ENCODE peak calls at places on chromosomes 5 and 9, in four cellular contexts. I is fibroblast of the aortic adventitia; Z is heart right ventricle; N is CD4-positive, alpha-beta T cell. X is an unnamed sample.

GRCh38 chr5:5257761-5258160 is 117.6 kb downstream of the ADAMTS16 start:
- DNase-seq in Z (no peak), I (no peak), N (no peak), X (no peak)

GRCh38 chr9:32430720-32431119 is 46.3 kb downstream of the ACO1 start:
- DNase-seq in I (peak), N (no peak), Z (no peak), X (no peak)

GRCh38 chr9:32782476-32783167 is 718 bp upstream of the TMEM215 start:
- DNase-seq in I (no peak), N (no peak), Z (no peak), X (no peak)

GRCh38 chr9:116656535-116656934 is 30.6 kb upstream of the TRIM32 start:
- DNase-seq in I (no peak), Z (no peak), N (no peak), X (no peak)

GRCh38 chr5:172102913-172103629 is 85.0 kb downstream of the STK10 start:
- DNase-seq in Z (peak), N (no peak), I (peak), X (no peak)

GRCh38 chr9:77589046-77589795 is 58.9 kb downstream of the GNA14 start:
- DNase-seq in Z (no peak), I (no peak), N (no peak), X (no peak)

GRCh38 chr9:88691811-88692210 is 156.8 kb downstream of the NXNL2 start:
- DNase-seq in I (peak), N (no peak), Z (no peak), X (no peak)

GRCh38 chr5:149397530-149397929 is 18.4 kb upstream of the IL17B start:
- DNase-seq in Z (no peak), N (no peak), I (peak), X (no peak)

GRCh38 chr9:85536076-85536475 is 205.7 kb downstream of the AGTPBP1 start:
- DNase-seq in I (peak), N (no peak), Z (no peak), X (no peak)

GRCh38 chr9:71985070-71985956 is 73.9 kb downstream of the C9orf85 start:
- DNase-seq in N (no peak), Z (no peak), I (no peak), X (no peak)

GRCh38 chr5:79621056-79621455 is 8.8 kb downstream of the TENT2 start:
- DNase-seq in I (peak), Z (no peak), N (no peak), X (no peak)

GRCh38 chr5:176774216-176775171 is 35.9 kb upstream of the UNC5A start:
- DNase-seq in I (no peak), N (peak), Z (no peak), X (peak)

GRCh38 chr5:151764801-151765200 is 6.4 kb upstream of the ATOX1 start:
- DNase-seq in N (no peak), Z (no peak), I (no peak), X (no peak)

DNA sequence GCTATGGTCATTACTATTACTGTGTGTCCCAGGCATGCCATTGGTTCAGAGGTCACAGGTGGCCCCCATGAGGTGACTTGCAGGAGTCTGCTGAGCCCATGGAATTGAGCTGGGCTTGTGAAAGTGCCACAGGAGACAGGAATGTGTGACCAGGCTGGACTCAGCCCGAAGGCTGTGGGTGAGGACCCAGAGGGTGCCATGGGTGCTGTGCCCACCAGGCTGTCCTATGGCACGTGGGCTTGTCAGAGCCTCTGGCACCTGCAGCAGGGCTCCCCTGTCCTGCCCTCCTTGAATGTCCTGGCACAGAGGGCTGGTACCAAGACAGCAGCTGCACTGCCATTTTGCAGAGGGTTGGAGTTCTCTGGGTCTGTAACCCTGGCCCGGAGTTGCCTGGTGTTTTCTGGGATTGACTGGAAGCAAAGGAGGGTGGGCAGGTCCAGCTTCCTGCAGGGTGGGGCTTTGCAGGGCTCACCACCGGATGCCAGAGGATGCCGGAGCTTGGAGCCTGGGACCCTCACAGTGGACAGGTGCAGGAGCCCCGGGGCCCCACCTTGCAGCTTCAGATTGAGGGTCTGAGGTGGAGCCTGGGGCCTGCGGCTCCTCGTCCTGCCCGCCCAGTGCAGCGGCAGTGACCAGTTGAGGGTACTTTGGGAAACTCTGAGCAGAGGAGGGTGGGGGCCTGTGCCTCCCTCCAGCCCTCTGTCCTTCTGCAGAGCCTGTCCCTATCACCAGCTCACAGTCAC is 14.2 kb downstream of the COL5A1 start:
- DNase-seq in Z (no peak), N (no peak), I (no peak), X (no peak)
- TF ChIP-seq CTCF in Z (no peak), N (no peak), I (no peak), X (no peak)

GRCh38 chr5:94969174-94969573 is 315.7 kb downstream of the MCTP1 start:
- DNase-seq in I (peak), N (no peak), Z (no peak), X (no peak)
- TF ChIP-seq CTCF in I (peak), N (no peak), Z (peak), X (no peak)

DNA sequence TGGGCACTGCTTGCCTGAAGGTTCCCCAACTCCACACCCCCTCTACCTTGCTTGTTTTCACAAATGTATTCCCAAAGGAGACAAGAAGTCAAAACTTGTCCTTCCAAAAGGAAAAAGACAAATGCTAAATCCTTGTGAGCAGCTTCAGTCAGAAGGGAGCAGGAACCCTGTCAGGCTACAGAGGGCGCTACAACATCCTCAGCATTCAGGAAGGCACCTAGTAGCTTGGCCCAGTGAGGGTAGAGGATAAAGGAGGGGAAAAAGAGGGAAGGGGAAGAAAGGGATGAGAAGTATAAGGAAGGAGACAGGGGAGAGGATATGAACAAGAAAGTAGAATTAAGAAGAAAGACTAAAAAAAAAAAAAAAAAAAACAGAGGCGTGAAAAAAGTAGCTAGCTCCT is 97.5 kb downstream of the MLLT3 start:
- DNase-seq in Z (no peak), I (no peak), N (no peak), X (no peak)
- TF ChIP-seq CTCF in Z (no peak), I (no peak), N (no peak), X (no peak)

DNA sequence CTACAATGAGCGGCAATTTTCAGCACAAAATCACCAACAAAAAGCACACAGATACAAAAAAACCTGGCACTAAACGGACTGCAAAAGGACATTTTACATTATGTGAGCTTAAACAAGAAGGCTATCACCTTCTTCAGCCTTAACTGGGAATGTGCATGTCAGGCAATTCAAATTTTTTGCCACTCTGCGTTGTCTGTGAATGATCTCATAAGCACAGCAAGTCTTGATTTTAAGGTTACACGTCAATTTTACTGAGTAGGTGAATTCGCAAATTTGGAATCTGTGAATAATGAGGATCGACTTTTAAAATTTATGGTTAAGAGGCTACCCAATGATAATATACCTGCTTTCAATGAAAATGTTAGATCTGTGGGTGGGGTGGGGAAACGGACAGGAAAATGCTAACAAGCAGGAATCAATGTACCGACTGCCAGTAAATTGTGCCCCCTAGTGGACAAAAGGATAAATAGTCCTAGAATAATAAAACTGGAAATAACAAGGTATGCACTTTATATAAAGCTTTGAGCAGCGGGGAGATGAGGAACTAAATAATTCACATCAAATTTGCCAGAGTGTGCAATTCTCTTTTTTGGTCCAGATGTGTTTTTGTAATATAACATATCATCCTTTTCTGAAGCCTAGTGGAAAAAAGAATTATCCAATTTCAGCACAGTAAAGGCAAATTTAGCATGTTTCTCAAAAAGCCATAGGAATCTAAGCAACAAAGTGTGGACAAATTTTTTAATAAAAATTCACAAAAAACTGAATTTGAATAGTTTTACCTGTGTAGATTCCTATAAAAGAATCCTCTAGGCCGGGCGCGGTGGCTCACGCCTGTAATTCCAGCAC is 20.5 kb downstream of the EQTN start:
- DNase-seq in Z (no peak), I (peak), N (no peak), X (no peak)
- TF ChIP-seq CTCF in Z (peak), I (peak), N (peak), X (peak)

GRCh38 chr5:150587830-150588494 is 52.5 kb upstream of the SYNPO start:
- DNase-seq in I (peak), Z (no peak), N (no peak), X (no peak)
- TF ChIP-seq CTCF in I (peak), Z (no peak), N (no peak), X (peak)

GRCh38 chr5:76337949-76338589 is 65.0 kb upstream of the IQGAP2 start:
- DNase-seq in N (no peak), I (peak), Z (no peak), X (peak)
- TF ChIP-seq CTCF in N (peak), I (peak), Z (peak), X (peak)

DNA sequence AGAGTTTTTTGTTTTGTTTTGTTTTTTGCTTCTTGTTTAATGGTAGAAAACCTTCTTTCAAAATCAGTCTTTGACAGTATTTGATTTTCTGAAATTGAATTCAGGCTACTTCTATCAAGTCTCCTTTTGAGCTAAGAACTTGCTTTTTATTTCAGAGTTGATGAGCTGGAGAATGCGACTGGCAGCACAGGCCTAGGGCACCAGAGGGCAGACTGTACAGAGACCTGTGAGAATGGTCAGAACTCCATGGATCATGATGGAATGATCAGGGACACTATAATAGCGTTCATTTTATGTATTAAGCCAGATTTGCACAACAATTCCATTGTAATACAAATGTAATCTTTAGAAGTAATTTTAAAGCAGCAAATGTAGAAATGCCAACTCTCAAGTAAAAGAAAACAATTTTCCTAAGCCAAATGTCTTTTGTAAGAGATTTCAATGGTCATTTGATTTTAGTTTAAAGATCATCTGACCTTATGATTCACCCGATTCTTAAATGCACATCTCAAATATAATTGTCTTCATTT is 902.4 kb downstream of the NR2F1-AS1 start:
- DNase-seq in Z (no peak), N (no peak), I (peak), X (no peak)
- TF ChIP-seq CTCF in Z (peak), N (no peak), I (peak), X (no peak)

GRCh38 chr5:77129386-77129785 is 42.3 kb upstream of the ZBED3 start:
- DNase-seq in Z (no peak), I (no peak), N (no peak), X (peak)
- TF ChIP-seq CTCF in Z (peak), I (peak), N (no peak), X (peak)

DNA sequence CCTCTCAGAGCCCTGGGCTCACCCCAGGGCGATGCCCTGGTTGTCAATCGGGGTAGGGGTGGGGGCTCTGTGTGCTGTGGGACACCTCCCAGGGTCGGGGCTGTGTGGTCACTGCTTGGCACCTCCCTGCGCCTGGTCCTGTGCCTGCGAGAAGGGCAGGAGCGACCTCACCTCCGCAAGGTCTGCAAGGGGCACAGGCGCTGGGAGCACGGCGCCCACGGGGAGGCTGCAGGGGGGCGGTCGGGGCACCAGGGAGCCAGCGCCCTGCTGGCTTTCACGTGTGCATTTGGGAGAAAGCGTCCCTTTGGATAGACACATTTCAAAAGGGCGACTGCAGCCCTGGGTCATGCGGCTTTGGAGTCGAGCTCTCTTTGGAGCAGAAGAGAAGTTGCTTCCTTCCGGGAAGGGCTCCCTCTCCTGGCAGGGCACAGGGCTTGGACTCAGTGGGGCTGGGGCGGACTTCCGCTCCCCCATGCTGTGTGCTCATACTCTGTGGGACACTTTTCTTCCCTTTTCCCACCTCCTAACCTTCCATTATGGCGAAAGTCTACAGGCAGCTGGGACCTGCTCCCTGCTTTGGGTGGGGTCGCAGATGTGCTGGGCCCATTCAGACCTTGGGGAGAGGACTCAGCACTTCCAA is 52.8 kb upstream of the SLC28A3 start:
- DNase-seq in Z (no peak), N (no peak), I (no peak), X (no peak)
- TF ChIP-seq CTCF in Z (no peak), N (no peak), I (no peak), X (no peak)

X was measured in mesothelial cell of epicardium.